ENCODE peak calls at places on chromosomes 1 and 21, in ten cellular contexts. N, B, X, P, W, U, E, A, G and V are unnamed samples.

GRCh38 chr1:43434256-43434655 is 19.5 kb downstream of the HYI start:
- DNase-seq in E (no peak), P (no peak), N (no peak), B (no peak), A (no peak), U (peak; percentile 42), W (no peak), G (peak; percentile 10), X (no peak), V (no peak)

GRCh38 chr1:162678439-162678838 is 46.2 kb downstream of the DDR2 start:
- DNase-seq in E (no peak), X (no peak), G (peak; percentile 70), A (peak; percentile 7), N (peak; percentile 81), W (no peak), U (no peak), B (peak; percentile 75), P (no peak), V (no peak)

GRCh38 chr1:75672528-75673393 is 51.7 kb upstream of the ACADM start:
- DNase-seq in P (no peak), E (peak; percentile 26), N (peak; percentile 58), X (no peak), U (no peak), W (no peak), A (peak; percentile 93), B (peak; percentile 59), G (no peak), V (no peak)

GRCh38 chr1:185157599-185158469 is 867 bp downstream of the SWT1 start:
- DNase-seq in E (peak; percentile 34), N (peak; percentile 2), U (no peak), X (no peak), G (no peak), P (no peak), B (no peak), W (no peak), A (peak; percentile 30), V (no peak)

GRCh38 chr1:87686137-87686490 is 357.4 kb downstream of the LMO4 start:
- DNase-seq in G (no peak), B (no peak), A (no peak), X (no peak), E (no peak), N (no peak), W (no peak), U (no peak), P (no peak), V (no peak)

GRCh38 chr1:42765271-42765670 is 1.6 kb downstream of the P3H1 start:
- DNase-seq in U (no peak), W (no peak), P (no peak), B (peak; percentile 27), X (no peak), E (no peak), G (no peak), A (no peak), N (no peak), V (no peak)

GRCh38 chr1:117014209-117014608 is 12.6 kb downstream of the CD101 start:
- DNase-seq in E (no peak), P (no peak), U (no peak), A (peak; percentile 70), B (no peak), X (no peak), G (no peak), N (no peak), W (no peak), V (no peak)

GRCh38 chr21:35390013-35390776 is 341.1 kb upstream of the RUNX1 start:
- DNase-seq in G (no peak), W (no peak), U (no peak), P (peak; percentile 94), E (no peak), A (peak; percentile 92), N (peak; percentile 32), X (no peak), B (peak; percentile 44), V (no peak)

GRCh38 chr1:156676820-156677615 is at the start of gene NES:
- DNase-seq in U (no peak), X (peak; percentile 81), B (peak; percentile 68), P (no peak), A (no peak), N (peak; percentile 77), G (peak; percentile 86), W (peak; percentile 85), E (no peak), V (peak; percentile 74)

GRCh38 chr1:40944841-40945430 is 34.6 kb upstream of the CTPS1 start:
- DNase-seq in E (no peak), B (peak; percentile 67), A (no peak), U (no peak), X (no peak), P (no peak), N (peak; percentile 35), W (no peak), G (peak; percentile 65), V (no peak)

GRCh38 chr1:48061162-48062136 is 64.3 kb upstream of the TRABD2B start:
- DNase-seq in A (peak; percentile 61), B (peak; percentile 71), W (no peak), U (no peak), E (peak; percentile 49), X (peak; percentile 40), P (no peak), G (peak; percentile 26), N (peak; percentile 13), V (peak; percentile 70)

GRCh38 chr1:240044620-240045019 is 47.1 kb upstream of the FMN2 start:
- DNase-seq in E (no peak), X (no peak), U (no peak), N (no peak), A (no peak), B (no peak), P (no peak), W (no peak), G (no peak), V (no peak)

GRCh38 chr1:31905093-31905509 is 33.1 kb downstream of the PTP4A2 start:
- DNase-seq in G (no peak), P (no peak), U (no peak), B (no peak), X (no peak), W (no peak), E (no peak), A (no peak), N (no peak), V (no peak)

GRCh38 chr1:159991513-159991912 is 37.5 kb upstream of the SLAMF9 start:
- DNase-seq in N (no peak), G (no peak), U (no peak), W (no peak), P (no peak), E (no peak), A (peak; percentile 84), B (peak; percentile 19), X (no peak), V (no peak)

GRCh38 chr1:21937372-21938121 is 437 bp upstream of the HSPG2 start:
- DNase-seq in E (peak; percentile 60), N (peak; percentile 65), U (peak; percentile 75), A (no peak), W (peak; percentile 92), P (no peak), G (peak; percentile 85), X (peak; percentile 88), B (peak; percentile 92), V (peak; percentile 88)

GRCh38 chr1:205602118-205602517 is 29.7 kb downstream of the ELK4 start:
- DNase-seq in B (no peak), U (no peak), P (no peak), W (no peak), X (no peak), G (no peak), E (no peak), A (no peak), N (no peak), V (no peak)

GRCh38 chr1:235624751-235625192 is 24.8 kb downstream of the GNG4 start:
- DNase-seq in G (no peak), X (no peak), W (no peak), E (no peak), U (no peak), B (peak; percentile 83), N (no peak), A (no peak), P (no peak), V (no peak)

GRCh38 chr1:58249729-58250586 is 296.6 kb downstream of the OMA1 start:
- DNase-seq in P (no peak), G (peak; percentile 20), X (no peak), B (peak; percentile 57), E (no peak), N (peak; percentile 14), W (peak; percentile 30), A (peak; percentile 25), U (no peak), V (peak; percentile 47)

GRCh38 chr1:90452491-90452890 is 264.6 kb downstream of the BARHL2 start:
- DNase-seq in B (no peak), G (no peak), E (no peak), A (no peak), N (no peak), U (no peak), X (no peak), P (no peak), W (no peak), V (no peak)
- TF ChIP-seq CTCF in B (no peak), G (no peak), E (no peak), A (no peak), N (no peak), U (no peak), X (no peak), P (no peak), W (no peak), V (no peak)

DNA sequence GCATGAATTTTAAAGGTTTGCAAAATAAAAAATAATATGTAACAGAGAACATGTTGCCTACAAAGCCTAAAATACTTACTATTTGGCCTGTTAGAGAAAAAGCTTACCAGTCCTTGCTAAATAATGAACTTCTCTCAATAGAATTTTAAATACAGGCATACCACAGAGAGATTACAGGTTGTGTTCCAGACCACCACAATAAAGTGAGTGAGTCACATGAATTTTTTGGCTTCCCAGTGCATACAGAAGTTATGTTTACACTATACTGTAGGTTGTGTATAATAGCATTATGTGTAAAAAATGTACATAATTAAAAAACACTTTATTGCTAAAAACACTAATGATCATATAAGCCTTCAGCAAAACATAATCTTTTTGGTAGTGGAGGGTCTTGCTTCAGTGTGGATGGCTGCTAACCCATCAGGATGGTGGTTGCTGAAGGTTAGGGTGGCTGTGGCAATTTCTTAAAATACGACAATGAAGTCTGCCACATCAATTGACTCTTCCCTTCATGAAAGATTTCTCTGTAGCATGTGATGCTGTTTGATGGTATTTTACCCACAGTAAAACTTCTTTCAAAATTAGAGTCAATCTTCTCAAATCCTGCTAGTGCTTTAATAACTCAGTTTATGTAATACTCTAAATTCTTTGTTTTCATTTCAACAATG is 48.6 kb downstream of the SCYL3 start:
- DNase-seq in X (no peak), W (no peak), U (no peak), A (no peak), P (no peak), N (no peak), G (no peak), B (no peak), E (no peak), V (no peak)
- TF ChIP-seq CTCF in X (no peak), W (no peak), U (no peak), A (no peak), P (no peak), N (no peak), G (no peak), B (no peak), E (no peak), V (no peak)

GRCh38 chr1:85344256-85344694 is 67.8 kb upstream of the BCL10 start:
- DNase-seq in B (peak; percentile 67), P (no peak), E (no peak), G (no peak), W (no peak), U (no peak), X (no peak), A (peak; percentile 25), N (peak; percentile 47), V (peak; percentile 39)
- TF ChIP-seq CTCF in B (peak; percentile 76), P (peak; percentile 87), E (peak; percentile 43), G (peak; percentile 30), W (no peak), U (peak; percentile 48), X (peak; percentile 73), A (peak; percentile 70), N (peak; percentile 72), V (peak; percentile 22)

GRCh38 chr21:24050233-24050632 is 1557.0 kb downstream of the MRPL39 start:
- DNase-seq in E (no peak), X (no peak), B (no peak), A (no peak), G (no peak), U (no peak), P (no peak), N (no peak), W (no peak), V (no peak)
- TF ChIP-seq CTCF in E (no peak), X (no peak), B (no peak), A (no peak), G (no peak), U (no peak), P (no peak), N (no peak), W (no peak), V (no peak)